ENCODE peak calls at places on chromosomes 4 and X, in ten cellular contexts. E is Peyer's patch, N is astrocyte of the spinal cord, V is kidney epithelial cell, H is IMR-90, P is foreskin fibroblast, J is HFFc6, T is heart left ventricle, M is fibroblast of mammary gland, G is AG10803. A is an unnamed sample.

GRCh38 chr4:123631699-123632098 is 235.1 kb downstream of the SPRY1 start:
- DNase-seq in H (peak), G (peak), E (no peak), V (no peak), T (no peak), J (peak), M (peak), P (peak), N (no peak), A (no peak)

GRCh38 chr4:1855334-1856070 is 454 bp downstream of the LETM1 start:
- DNase-seq in N (no peak), E (peak), P (peak), J (no peak), M (no peak), V (no peak), T (peak), G (no peak), H (no peak), A (no peak)

GRCh38 chrX:125295337-125295736 is 24.3 kb upstream of the TEX13C start:
- DNase-seq in N (no peak), H (peak), T (no peak), E (no peak), G (no peak), J (no peak), P (no peak), V (no peak), M (no peak), A (no peak)

GRCh38 chrX:79369871-79370270 is 2.7 kb upstream of the ITM2A start:
- DNase-seq in G (no peak), E (no peak), M (no peak), H (no peak), T (no peak), P (no peak), N (no peak), J (no peak), V (no peak), A (no peak)

GRCh38 chr4:22607382-22607781 is 85.4 kb upstream of the GBA3 start:
- DNase-seq in G (peak), H (peak), J (peak), V (no peak), N (peak), M (peak), P (peak), E (peak), T (peak), A (peak)

GRCh38 chrX:63058204-63058603 is 292.9 kb downstream of the SPIN4 start:
- DNase-seq in G (no peak), P (no peak), M (no peak), V (no peak), E (no peak), J (no peak), N (no peak), H (no peak), T (no peak), A (no peak)

GRCh38 chr4:159764343-159764952 is 661.6 kb downstream of the RAPGEF2 start:
- DNase-seq in V (peak), T (no peak), E (no peak), M (peak), H (no peak), G (peak), P (no peak), N (peak), J (peak), A (peak)

GRCh38 chr4:99389606-99390005 is 37.1 kb upstream of the ADH1C start:
- DNase-seq in T (no peak), V (no peak), E (no peak), J (peak), P (peak), G (peak), M (peak), N (no peak), H (peak), A (no peak)

GRCh38 chrX:17608898-17609297 is 128.4 kb upstream of the SCML1 start:
- DNase-seq in G (no peak), E (no peak), H (no peak), J (no peak), N (no peak), M (peak), P (no peak), V (no peak), T (no peak), A (no peak)

GRCh38 chr4:105715692-105716278 is 7.2 kb downstream of the GSTCD start:
- DNase-seq in H (peak), N (peak), V (no peak), J (peak), T (no peak), E (no peak), G (peak), M (peak), P (peak), A (no peak)

GRCh38 chrX:93585661-93586060 is 87.7 kb downstream of the NAP1L3 start:
- DNase-seq in V (no peak), M (peak), T (no peak), P (no peak), J (no peak), H (no peak), G (no peak), N (no peak), E (no peak), A (no peak)

GRCh38 chrX:54248309-54248708 is 65.3 kb upstream of the FAM120C start:
- DNase-seq in G (peak), T (no peak), M (peak), H (peak), V (peak), E (no peak), P (peak), J (peak), N (peak), A (peak)
- TF ChIP-seq CTCF in G (peak), T (peak), M (peak), H (peak), V (peak), E (no peak), P (peak), J (peak), N (peak), A (peak)

DNA sequence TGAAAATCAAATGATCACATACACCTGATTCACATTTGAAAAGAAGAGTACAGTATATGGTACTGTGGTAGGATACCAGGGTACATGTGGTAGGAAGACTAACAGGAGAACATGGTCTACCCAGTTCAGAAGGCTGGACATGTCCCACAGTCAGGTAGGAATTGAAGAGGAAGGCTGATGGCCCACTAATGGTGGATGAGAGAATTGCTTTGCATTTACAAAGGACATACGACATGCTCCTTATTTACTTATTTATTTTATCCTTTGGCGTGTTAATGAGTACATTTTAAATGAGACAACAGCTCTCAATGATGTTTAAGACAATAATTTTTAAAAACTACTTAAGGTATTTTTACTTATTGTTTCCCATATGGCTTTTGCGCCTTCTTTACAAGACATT is 106.7 kb upstream of the BMP2K start:
- DNase-seq in J (no peak), T (no peak), P (no peak), E (no peak), G (no peak), M (no peak), N (no peak), H (no peak), V (no peak), A (no peak)
- TF ChIP-seq CTCF in J (peak), T (peak), P (no peak), E (no peak), G (no peak), M (peak), N (peak), H (no peak), V (peak), A (no peak)

GRCh38 chr4:134935320-134935719 is 733.7 kb upstream of the PABPC4L start:
- DNase-seq in G (no peak), V (no peak), M (no peak), T (no peak), H (no peak), P (no peak), N (no peak), J (peak), E (no peak), A (no peak)
- TF ChIP-seq CTCF in G (no peak), V (peak), M (no peak), T (no peak), H (peak), P (peak), N (peak), J (peak), E (no peak), A (peak)

GRCh38 chr4:78938868-78939666 is at the start of gene PAQR3:
- DNase-seq in N (peak), V (no peak), P (peak), T (peak), H (peak), J (peak), M (peak), G (peak), E (peak), A (peak)
- TF ChIP-seq CTCF in N (no peak), V (no peak), P (no peak), T (no peak), H (no peak), J (no peak), M (no peak), G (no peak), E (no peak), A (no peak)

DNA sequence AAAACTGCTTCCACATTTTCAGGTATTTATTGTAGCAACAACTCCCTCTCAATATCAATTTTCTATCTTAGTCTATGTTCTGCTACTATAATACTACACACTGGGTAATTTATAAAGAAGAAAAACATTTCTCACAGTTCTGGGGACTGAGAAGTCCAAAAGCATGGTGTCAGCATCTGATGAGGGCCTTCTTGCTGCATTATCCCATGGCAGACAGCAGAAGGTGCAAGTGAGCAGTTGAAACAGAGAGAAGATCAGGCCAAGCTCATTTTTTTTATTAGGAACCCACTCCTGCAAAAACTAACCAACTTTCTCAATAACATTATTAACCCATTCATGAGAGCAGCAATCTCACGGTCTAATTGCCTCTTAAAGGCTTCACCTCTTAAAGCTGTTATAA is 376.0 kb downstream of the RAB28 start:
- DNase-seq in V (no peak), E (no peak), G (no peak), H (no peak), N (no peak), M (no peak), T (no peak), J (no peak), P (no peak), A (no peak)
- TF ChIP-seq CTCF in V (no peak), E (no peak), G (peak), H (no peak), N (no peak), M (peak), T (no peak), J (no peak), P (no peak), A (peak)

GRCh38 chr4:69025191-69025998 is 70.9 kb upstream of the UGT2B7 start:
- DNase-seq in V (no peak), N (no peak), T (no peak), M (no peak), H (no peak), J (no peak), E (no peak), G (no peak), P (no peak), A (no peak)
- TF ChIP-seq CTCF in V (peak), N (peak), T (no peak), M (peak), H (no peak), J (peak), E (no peak), G (no peak), P (no peak), A (no peak)